ENCODE peak calls at places on chromosome X, in seven cellular contexts. W is left ventricle myocardium inferior; F is pancreas; Q is right lobe of liver; Z is heart right ventricle; K is upper lobe of right lung; P is CD8-positive, alpha-beta T cell. N is an unnamed sample.

GRCh38 chrX:51641421-51642021 is 22.8 kb upstream of the CENPVL3 start:
- DNase-seq in W (no peak), F (no peak), Q (no peak), Z (no peak), K (no peak), P (no peak), N (no peak)

GRCh38 chrX:38634665-38635064 is 73.3 kb downstream of the TSPAN7 start:
- DNase-seq in W (no peak), F (no peak), Q (no peak), Z (no peak), K (no peak), P (no peak), N (no peak)

GRCh38 chrX:30141966-30142365 is 73.4 kb upstream of the MAGEB2 start:
- DNase-seq in W (no peak), F (no peak), Q (no peak), Z (no peak), K (no peak), P (no peak), N (no peak)

GRCh38 chrX:42195506-42195905 is 272.2 kb upstream of the CASK start:
- DNase-seq in W (no peak), F (no peak), Q (no peak), Z (no peak), K (no peak), P (no peak), N (no peak)

GRCh38 chrX:140439455-140439854 is 65.4 kb downstream of the SOX3 start:
- DNase-seq in W (no peak), F (no peak), Q (no peak), Z (peak; percentile 12), K (peak; percentile 68), P (no peak), N (no peak)

GRCh38 chrX:52265713-52266112 is 81.0 kb downstream of the MAGED4 start:
- DNase-seq in W (no peak), F (no peak), Q (no peak), Z (no peak), K (no peak), P (no peak), N (no peak)

GRCh38 chrX:3548743-3549441 is 164.6 kb downstream of the PRKX start:
- DNase-seq in W (no peak), F (peak; percentile 9), Q (no peak), Z (no peak), K (no peak), P (no peak), N (no peak)

GRCh38 chrX:146967296-146967695 is 152.8 kb upstream of the CXorf51A start:
- DNase-seq in W (no peak), F (no peak), Q (no peak), Z (no peak), K (no peak), P (no peak), N (no peak)

DNA sequence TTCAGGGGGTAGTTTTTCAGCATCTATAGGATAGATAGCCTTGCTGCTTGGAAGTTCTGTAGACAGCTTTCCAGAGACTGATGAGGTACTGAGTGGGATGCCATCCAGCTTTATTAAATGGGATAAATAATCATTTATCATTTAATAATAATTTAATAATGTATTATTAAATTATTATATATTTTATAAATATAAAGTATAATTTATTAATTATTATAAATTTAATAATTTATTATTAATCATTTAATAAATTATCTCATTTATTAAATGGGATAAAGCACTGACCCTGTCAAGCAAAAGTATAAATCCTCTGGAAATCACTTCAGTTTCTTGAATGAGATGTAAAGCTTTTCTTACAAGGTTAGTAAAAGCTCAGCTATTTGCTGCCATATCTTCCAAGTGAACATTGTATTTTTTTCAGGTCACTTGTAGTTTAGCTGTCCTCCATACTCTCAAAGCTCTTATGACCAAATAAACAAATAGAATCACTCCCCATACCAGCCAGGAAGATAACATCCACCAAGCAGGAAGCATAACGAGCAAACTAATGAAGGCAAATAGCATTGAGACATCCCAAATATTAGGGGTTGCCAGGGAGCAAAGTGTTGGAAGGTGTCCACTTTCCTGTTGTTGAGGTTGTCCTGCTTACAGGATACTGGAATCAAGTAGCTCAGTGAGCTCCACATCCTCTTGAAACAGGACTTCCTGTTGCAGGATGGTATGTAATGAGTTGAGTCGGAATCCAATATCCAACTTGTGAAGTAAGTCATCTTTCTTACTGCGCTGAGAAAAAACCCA is 88.9 kb downstream of the ZNF674 start:
- DNase-seq in W (no peak), F (no peak), Q (no peak), Z (no peak), K (no peak), P (no peak), N (no peak)
- TF ChIP-seq CTCF in W (no peak), F (no peak), Q (no peak), Z (no peak), K (no peak), P (no peak), N (no peak)

GRCh38 chrX:9352683-9353430 is 112.0 kb upstream of the TBL1X start:
- DNase-seq in W (no peak), F (no peak), Q (no peak), Z (no peak), K (no peak), P (no peak), N (no peak)

GRCh38 chrX:9354918-9355317 is 109.9 kb upstream of the TBL1X start:
- DNase-seq in W (no peak), F (no peak), Q (no peak), Z (no peak), K (no peak), P (no peak), N (no peak)

GRCh38 chrX:9349572-9350259 is 115.1 kb upstream of the TBL1X start:
- DNase-seq in W (no peak), F (no peak), Q (no peak), Z (no peak), K (no peak), P (no peak), N (no peak)

GRCh38 chrX:9351112-9351511 is 113.7 kb upstream of the TBL1X start:
- DNase-seq in W (no peak), F (no peak), Q (no peak), Z (no peak), K (no peak), P (no peak), N (no peak)

DNA sequence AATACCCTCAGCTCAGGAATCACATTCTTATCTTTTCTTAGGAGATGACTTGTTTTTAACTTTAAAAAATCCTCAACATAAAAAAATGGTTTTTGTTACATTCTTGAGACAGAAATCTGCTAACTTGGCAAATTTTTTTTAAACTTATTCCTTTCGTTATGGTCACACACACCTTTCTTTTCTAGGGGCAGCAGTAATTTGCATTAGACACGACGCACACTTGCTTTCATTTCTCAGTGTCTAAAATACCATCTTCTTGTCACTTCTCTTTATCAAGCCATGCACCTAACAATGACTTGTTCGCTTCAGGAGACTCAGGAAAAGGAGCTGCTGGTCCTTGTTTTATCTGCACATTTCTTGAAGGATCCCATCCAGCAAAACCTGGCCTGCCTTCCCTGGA is 112.6 kb upstream of the TBL1X start:
- DNase-seq in W (no peak), F (no peak), Q (no peak), Z (no peak), K (no peak), P (no peak), N (no peak)
- H3K27ac ChIP-seq in W (no peak overlapping the region), F (no peak overlapping the region), Q (no peak overlapping the region), Z (no peak overlapping the region), K (peak overlapping the region; percentile 24), P (peak overlapping the region; percentile 47), N (no peak overlapping the region)

DNA sequence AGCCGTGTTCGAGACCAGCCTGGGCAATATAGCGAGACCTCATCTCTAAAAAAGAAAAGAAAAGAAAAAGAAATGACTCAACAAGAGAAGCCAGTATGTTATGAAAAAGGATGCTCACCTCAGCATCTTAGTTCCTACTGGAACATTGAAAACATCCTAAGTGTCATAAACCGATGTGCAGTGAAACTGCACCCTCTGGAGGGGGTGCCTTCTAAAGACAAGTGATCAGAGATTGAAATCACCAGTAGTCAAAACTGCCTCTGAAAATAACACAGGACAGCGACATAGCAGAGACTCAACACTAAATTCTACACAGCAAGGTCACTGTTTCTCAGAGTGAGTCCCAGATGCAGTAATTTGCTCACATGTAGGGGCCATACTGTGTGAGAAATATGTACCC is 28.0 kb upstream of the ATP6AP2 start:
- DNase-seq in W (no peak), F (no peak), Q (no peak), Z (no peak), K (no peak), P (no peak), N (no peak)
- TF ChIP-seq CTCF in W (peak; percentile 13), F (no peak), Q (peak; percentile 28), Z (peak; percentile 15), K (no peak), P (no peak), N (peak; percentile 23)

GRCh38 chrX:68354869-68355628 is 78.2 kb downstream of the OPHN1 start:
- DNase-seq in W (no peak), F (no peak), Q (no peak), Z (no peak), K (no peak), P (no peak), N (no peak)
- H3K27ac ChIP-seq in W (no peak overlapping the region), F (no peak overlapping the region), Q (no peak overlapping the region), Z (no peak overlapping the region), K (no peak overlapping the region), P (no peak overlapping the region), N (no peak overlapping the region)

GRCh38 chrX:102714994-102715393 is 2.7 kb downstream of the GPRASP2 start:
- DNase-seq in W (no peak), F (no peak), Q (no peak), Z (no peak), K (no peak), P (no peak), N (no peak)

GRCh38 chrX:102712216-102712966 is at the start of gene GPRASP2:
- DNase-seq in W (peak; percentile 60), F (peak; percentile 50), Q (peak; percentile 69), Z (peak; percentile 56), K (peak; percentile 76), P (no peak), N (no peak)

GRCh38 chrX:102712967-102713677 is 874 bp downstream of the GPRASP2 start:
- DNase-seq in W (peak; percentile 35), F (peak; percentile 67), Q (peak; percentile 74), Z (peak; percentile 14), K (peak; percentile 60), P (no peak), N (no peak)

GRCh38 chrX:102708900-102709299 is 3.3 kb upstream of the GPRASP2 start:
- DNase-seq in W (no peak), F (no peak), Q (no peak), Z (no peak), K (no peak), P (no peak), N (no peak)

DNA sequence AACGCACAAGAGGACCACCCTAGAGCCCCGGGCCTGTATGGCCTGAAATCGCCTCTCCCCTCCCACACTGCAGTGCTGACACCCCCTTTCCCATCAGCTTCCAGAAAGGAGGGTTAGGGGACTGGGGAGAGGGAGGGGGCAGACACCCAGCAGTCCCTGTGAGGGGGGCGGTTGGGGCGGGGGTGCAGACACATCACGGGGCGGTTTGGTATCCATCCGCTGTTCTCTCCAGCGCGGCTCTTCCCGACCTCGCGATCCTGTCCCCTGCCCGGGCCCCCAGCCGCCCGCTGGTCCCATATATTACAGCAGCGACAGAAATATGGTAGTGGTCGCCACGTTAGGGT is 404 bp upstream of the GPRASP2 start:
- DNase-seq in W (no peak), F (no peak), Q (no peak), Z (no peak), K (no peak), P (no peak), N (no peak)
- TF ChIP-seq CTCF in W (no peak), F (no peak), Q (no peak), Z (no peak), K (no peak), P (no peak), N (no peak)

N was measured in RWPE2.